ENCODE peak calls at places on chromosomes 16 and 17, in four cellular contexts. One of them, this sample, is unnamed.
A peak's percentile ranks its signal among the peaks of the same experiment; 100 is the strongest.

GRCh38 chr17:77499699-77500435 is 359.1 kb downstream of the SEC14L1 start:
- DNase-seq in GM12878: no peak
- DNase-seq in HepG2: no peak
- DNase-seq in K562: no peak
- DNase-seq in this sample: no peak

GRCh38 chr17:77926967-77927366 is 31.5 kb upstream of the TNRC6C start:
- DNase-seq in K562: no peak
- DNase-seq in HepG2: no peak
- DNase-seq in GM12878: no peak
- DNase-seq in this sample: no peak

GRCh38 chr17:82084373-82085030 is 13.5 kb downstream of the FASN start:
- DNase-seq in GM12878: no peak
- DNase-seq in K562: no peak
- DNase-seq in HepG2: no peak
- DNase-seq in this sample: no peak

GRCh38 chr17:37756060-37756459 is 11.2 kb upstream of the HNF1B start:
- DNase-seq in HepG2: no peak
- DNase-seq in K562: no peak
- DNase-seq in GM12878: no peak
- DNase-seq in this sample: no peak

GRCh38 chr16:11949527-11949926 is 7.7 kb upstream of the NPIPB2 start:
- DNase-seq in GM12878: no peak
- DNase-seq in K562: peak; percentile 74
- DNase-seq in HepG2: peak; percentile 73
- DNase-seq in this sample: peak; percentile 67

GRCh38 chr17:35116845-35117244 is 2.8 kb downstream of the RAD51D start:
- DNase-seq in K562: no peak
- DNase-seq in HepG2: no peak
- DNase-seq in GM12878: no peak
- DNase-seq in this sample: peak; percentile 36

GRCh38 chr17:69223809-69224208 is 4.8 kb downstream of the ABCA10 start:
- DNase-seq in GM12878: peak; percentile 33
- DNase-seq in HepG2: peak; percentile 69
- DNase-seq in K562: no peak
- DNase-seq in this sample: no peak

GRCh38 chr17:42685831-42686230 is 3.5 kb downstream of the CNTNAP1 start:
- DNase-seq in K562: no peak
- DNase-seq in HepG2: no peak
- DNase-seq in GM12878: no peak
- DNase-seq in this sample: no peak

GRCh38 chr17:37315601-37316000 is 60.2 kb upstream of the C17orf78 start:
- DNase-seq in HepG2: no peak
- DNase-seq in GM12878: no peak
- DNase-seq in K562: no peak
- DNase-seq in this sample: no peak

GRCh38 chr16:17451835-17452234 is 18.9 kb downstream of the XYLT1 start:
- DNase-seq in GM12878: no peak
- DNase-seq in K562: no peak
- DNase-seq in HepG2: no peak
- DNase-seq in this sample: peak; percentile 75

GRCh38 chr17:48160177-48160967 is 52.8 kb downstream of the SNX11 start:
- DNase-seq in K562: no peak
- DNase-seq in HepG2: no peak
- DNase-seq in GM12878: no peak
- DNase-seq in this sample: no peak

GRCh38 chr17:75639771-75640555 is 6.7 kb downstream of the SMIM5 start:
- DNase-seq in K562: no peak
- DNase-seq in HepG2: no peak
- DNase-seq in GM12878: no peak
- DNase-seq in this sample: no peak

GRCh38 chr17:37833237-37833859 is 88.5 kb upstream of the HNF1B start:
- DNase-seq in HepG2: no peak
- DNase-seq in GM12878: peak; percentile 76
- DNase-seq in K562: peak; percentile 55
- DNase-seq in this sample: peak; percentile 77

GRCh38 chr16:78973041-78973440 is 627.5 kb downstream of the MAF start:
- DNase-seq in GM12878: no peak
- DNase-seq in K562: no peak
- DNase-seq in HepG2: no peak
- DNase-seq in this sample: no peak

GRCh38 chr16:8675183-8676159 is 1.1 kb downstream of the ABAT start:
- DNase-seq in HepG2: peak; percentile 96
- DNase-seq in K562: no peak
- DNase-seq in GM12878: no peak
- DNase-seq in this sample: no peak

GRCh38 chr17:75090871-75091854 is 3.4 kb downstream of the SLC16A5 start:
- DNase-seq in HepG2: peak; percentile 78
- DNase-seq in GM12878: no peak
- DNase-seq in K562: peak; percentile 85
- DNase-seq in this sample: no peak

GRCh38 chr16:52545157-52545543 is 1.8 kb downstream of the TOX3 start:
- DNase-seq in K562: no peak
- DNase-seq in HepG2: no peak
- DNase-seq in GM12878: no peak
- DNase-seq in this sample: no peak

DNA sequence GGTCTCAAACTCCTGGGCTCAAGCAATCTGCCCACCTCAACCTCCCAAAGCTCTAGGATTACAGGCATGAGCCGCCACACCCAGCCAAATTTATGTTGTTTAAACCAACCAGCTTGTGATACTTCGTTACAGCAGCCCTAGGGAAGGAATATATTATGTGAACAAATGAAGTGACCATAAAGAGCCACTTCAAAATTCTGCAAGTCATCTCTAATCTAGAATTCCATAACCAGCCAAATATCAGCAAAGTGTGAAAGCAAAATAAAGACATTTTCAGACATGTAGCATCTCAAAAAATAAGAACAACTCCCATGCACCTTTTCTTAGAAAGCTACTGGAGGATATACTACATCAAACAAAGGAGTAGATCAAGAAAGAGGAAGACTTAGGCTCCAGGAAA is 36.0 kb downstream of the AIPL1 start:
- DNase-seq in HepG2: no peak
- DNase-seq in K562: no peak
- DNase-seq in GM12878: no peak
- DNase-seq in this sample: no peak
- TF ChIP-seq CTCF in HepG2: no peak
- TF ChIP-seq CTCF in K562: no peak
- TF ChIP-seq CTCF in GM12878: no peak
- TF ChIP-seq CTCF in this sample: no peak

DNA sequence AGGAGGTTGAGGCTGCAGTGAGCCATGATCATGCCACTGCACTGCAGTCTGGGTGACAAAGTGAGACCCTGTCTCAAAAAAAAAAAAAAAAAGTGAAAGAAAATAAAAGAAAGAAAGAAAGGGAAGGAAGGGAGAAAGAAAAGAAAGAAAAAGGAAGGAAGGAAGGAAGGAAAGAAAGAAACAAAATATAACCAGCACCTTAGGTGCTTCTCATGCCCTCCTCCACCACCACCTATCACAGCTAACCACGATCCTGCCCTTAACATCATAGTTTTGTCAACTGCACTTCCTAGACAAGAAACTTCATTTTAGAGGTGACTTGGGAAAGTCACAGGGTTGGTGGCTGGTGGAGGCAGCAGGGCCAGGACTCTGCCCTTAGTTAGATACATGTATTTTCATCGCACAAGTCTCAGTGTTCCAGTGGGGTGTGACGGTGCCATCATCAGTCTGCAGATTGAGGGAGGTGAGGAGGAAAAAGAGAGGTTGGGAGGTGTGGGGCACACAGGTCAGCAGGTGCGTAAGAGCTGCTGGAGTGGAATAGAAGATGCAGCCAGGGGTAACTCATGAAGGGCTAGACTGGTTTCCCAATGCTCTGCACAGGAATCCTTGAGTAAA is 10.0 kb downstream of the SUPT4H1 start:
- DNase-seq in K562: no peak
- DNase-seq in HepG2: no peak
- DNase-seq in GM12878: no peak
- DNase-seq in this sample: no peak
- TF ChIP-seq MYC in K562: no peak
- TF ChIP-seq MYC in HepG2: no peak
- TF ChIP-seq MYC in GM12878: no peak
- TF ChIP-seq MYC in this sample: no peak

DNA sequence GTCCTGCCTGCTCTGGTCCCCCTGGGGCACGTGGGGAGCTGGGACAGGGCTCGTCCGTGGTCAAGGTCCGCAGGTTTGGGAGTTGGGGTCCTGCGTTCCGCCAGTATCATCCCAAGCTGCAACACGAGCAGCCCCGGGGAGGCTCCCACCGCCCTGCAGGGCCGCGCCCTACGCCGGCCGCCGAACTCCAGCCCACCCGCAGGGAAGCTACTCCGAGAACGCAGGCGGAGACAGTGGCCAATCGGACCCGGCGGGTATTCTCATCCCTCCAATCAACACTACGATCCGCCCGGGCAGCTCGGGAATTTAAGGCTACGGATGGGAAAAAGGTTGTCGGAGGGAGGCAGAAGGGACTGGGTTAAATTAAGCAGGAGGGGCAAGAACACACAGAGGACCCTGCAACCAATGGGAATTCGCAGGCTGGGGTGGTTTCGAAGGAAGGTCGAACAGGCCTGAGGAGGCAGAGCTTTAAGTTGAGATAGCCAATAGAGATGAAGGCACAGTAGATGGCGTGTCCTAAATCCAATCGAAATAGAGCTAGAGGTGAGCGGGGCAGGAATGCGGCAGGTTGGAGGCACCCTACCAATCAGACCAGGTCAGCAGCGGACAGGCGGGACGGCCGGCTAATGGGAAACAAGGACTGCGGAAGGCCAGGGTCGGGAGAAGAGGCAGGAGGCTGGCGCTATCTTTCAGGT is 626 bp downstream of the SPAG7 start:
- DNase-seq in HepG2: peak; percentile 99
- DNase-seq in GM12878: peak; percentile 100
- DNase-seq in K562: peak; percentile 97
- DNase-seq in this sample: peak; percentile 98
- TF ChIP-seq POLR2A in HepG2: no peak
- TF ChIP-seq POLR2A in GM12878: peak; percentile 67
- TF ChIP-seq POLR2A in K562: peak; percentile 20
- TF ChIP-seq POLR2A in this sample: peak; percentile 21

GRCh38 chr17:45262516-45263476 is 902 bp upstream of the SPATA32 start:
- DNase-seq in HepG2: no peak
- DNase-seq in K562: no peak
- DNase-seq in GM12878: no peak
- DNase-seq in this sample: no peak
- TF ChIP-seq CTCF in HepG2: no peak
- TF ChIP-seq CTCF in K562: no peak
- TF ChIP-seq CTCF in GM12878: no peak
- TF ChIP-seq CTCF in this sample: no peak